ENCODE peak calls at places on chromosomes 11 and 22, in eight cellular contexts. W is midbrain; V is stimulated activated CD8-positive, alpha-beta memory T cell treated with anti-CD3 and anti-CD28 coated beads, Interleukin-7, amount 100 ng/mL, for 1 hour; S is activated CD4-positive, CD25-positive, alpha-beta regulatory T cell; E is activated gamma-delta T cell treated with Interleukin-2 at 50 U/mL for 16 hours; N is anterior cingulate cortex; F is activated CD4-positive, alpha-beta memory T cell treated with anti-CD3 and anti-CD28 coated beads, Interleukin-2, amount 10 ng/mL, durations not matched to agents 7 days and 5 days; M is 8988T. X is an unnamed sample.

GRCh38 chr11:74070713-74071506 is 62.0 kb upstream of the UCP3 start:
- DNase-seq in W (no peak), V (no peak), S (no peak), E (no peak), N (no peak), F (no peak), M (no peak), X (no peak)

GRCh38 chr11:49442669-49443068 is 234.3 kb upstream of the FOLH1 start:
- DNase-seq in W (no peak), V (no peak), S (no peak), E (no peak), N (no peak), F (no peak), M (no peak), X (no peak)

GRCh38 chr11:135015966-135016365 is 603.9 kb upstream of the B3GAT1 start:
- DNase-seq in W (no peak), V (no peak), S (no peak), E (no peak), N (no peak), F (no peak), M (no peak), X (no peak)

GRCh38 chr22:25111579-25112517 is 87.8 kb upstream of the CRYBB3 start:
- DNase-seq in W (peak; percentile 27), V (no peak), S (no peak), E (no peak), N (no peak), F (no peak), M (no peak), X (peak; percentile 9)

GRCh38 chr11:70575396-70576060 is 177.2 kb downstream of the CTTN start:
- DNase-seq in W (no peak), V (no peak), S (no peak), E (no peak), N (no peak), F (no peak), M (no peak), X (no peak)

GRCh38 chr11:121643530-121644512 is 191.1 kb upstream of the SORL1-AS1 start:
- DNase-seq in W (no peak), V (no peak), S (no peak), E (no peak), N (no peak), F (no peak), M (no peak), X (no peak)

GRCh38 chr11:27722945-27723344 is 22.7 kb upstream of the BDNF start:
- DNase-seq in W (no peak), V (no peak), S (no peak), E (no peak), N (no peak), F (no peak), M (no peak), X (no peak)

GRCh38 chr11:134282121-134283045 is 6.2 kb downstream of the GLB1L3 start:
- DNase-seq in W (no peak), V (no peak), S (no peak), E (no peak), N (no peak), F (no peak), M (no peak), X (no peak)

GRCh38 chr11:70505331-70505731 is 107.0 kb downstream of the CTTN start:
- DNase-seq in W (no peak), V (no peak), S (no peak), E (no peak), N (no peak), F (no peak), M (no peak), X (no peak)

GRCh38 chr11:46363031-46363407 is 15.8 kb downstream of the DGKZ start:
- DNase-seq in W (peak; percentile 52), V (no peak), S (no peak), E (no peak), N (no peak), F (no peak), M (no peak), X (no peak)

GRCh38 chr11:75606099-75606498 is 44.0 kb downstream of the SERPINH1 start:
- DNase-seq in W (no peak), V (no peak), S (no peak), E (no peak), N (no peak), F (no peak), M (no peak), X (no peak)

GRCh38 chr22:27692243-27692642 is 109.3 kb downstream of the MN1 start:
- DNase-seq in W (no peak), V (no peak), S (no peak), E (no peak), N (no peak), F (no peak), M (no peak), X (no peak)

GRCh38 chr11:10317776-10318526 is 13.1 kb downstream of the ADM start:
- DNase-seq in W (no peak), V (no peak), S (no peak), E (no peak), N (no peak), F (no peak), M (no peak), X (no peak)

GRCh38 chr22:40509401-40510134 is 127.0 kb downstream of the MRTFA start:
- DNase-seq in W (peak; percentile 16), V (no peak), S (no peak), E (no peak), N (peak; percentile 8), F (no peak), M (no peak), X (no peak)

GRCh38 chr22:41201146-41201545 is 4.0 kb upstream of the L3MBTL2 start:
- DNase-seq in W (no peak), V (no peak), S (no peak), E (no peak), N (no peak), F (no peak), M (no peak), X (no peak)

GRCh38 chr22:37953062-37953436 is 352 bp downstream of the C22orf23 start:
- DNase-seq in W (no peak), V (no peak), S (no peak), E (peak; percentile 8), N (no peak), F (no peak), M (no peak), X (no peak)